ENCODE peak calls at places on chromosomes 11 and 22, in nine cellular contexts. H is choroid plexus epithelial cell, X is fibroblast of mammary gland, L is AG09309, D is BJ, J is fibroblast of the aortic adventitia, P is upper lobe of left lung, O is prostate gland, N is neural progenitor cell. R is an unnamed sample.

GRCh38 chr11:16772141-16772512 is 33.7 kb downstream of the C11orf58 start:
- DNase-seq in H (no peak), X (no peak), L (no peak), D (no peak), J (no peak), P (no peak), O (no peak), N (no peak), R (no peak)

GRCh38 chr22:28981818-28982499 is 79.7 kb downstream of the C22orf31 start:
- DNase-seq in H (no peak), X (no peak), L (no peak), D (no peak), J (no peak), P (no peak), O (no peak), N (no peak), R (no peak)

GRCh38 chr22:37381489-37381888 is 45.8 kb downstream of the ELFN2 start:
- DNase-seq in H (peak), X (peak), L (no peak), D (no peak), J (no peak), P (no peak), O (no peak), N (no peak), R (peak)

GRCh38 chr11:110711776-110712642 is at the start of gene ARHGAP20:
- DNase-seq in H (peak), X (peak), L (no peak), D (no peak), J (peak), P (peak), O (peak), N (peak), R (no peak)

GRCh38 chr22:44304354-44304753 is 8.4 kb downstream of the SHISAL1 start:
- DNase-seq in H (no peak), X (peak), L (peak), D (peak), J (peak), P (no peak), O (no peak), N (peak), R (peak)

GRCh38 chr11:13062115-13062514 is 53.0 kb downstream of the RASSF10 start:
- DNase-seq in H (no peak), X (no peak), L (no peak), D (no peak), J (no peak), P (no peak), O (no peak), N (no peak), R (no peak)

GRCh38 chr22:18091916-18092526 is 14.2 kb downstream of the PEX26 start:
- DNase-seq in H (no peak), X (peak), L (no peak), D (no peak), J (peak), P (no peak), O (peak), N (no peak), R (no peak)

GRCh38 chr11:66189031-66189745 is 79.3 kb upstream of the RAB1B start:
- DNase-seq in H (peak), X (no peak), L (no peak), D (no peak), J (peak), P (no peak), O (peak), N (no peak), R (no peak)

GRCh38 chr11:8267831-8268529 is 4.3 kb upstream of the LMO1 start:
- DNase-seq in H (no peak), X (no peak), L (no peak), D (no peak), J (no peak), P (peak), O (no peak), N (peak), R (no peak)

GRCh38 chr11:111421251-111421650 is 42.2 kb upstream of the POU2AF1 start:
- DNase-seq in H (no peak), X (no peak), L (no peak), D (no peak), J (no peak), P (no peak), O (no peak), N (no peak), R (no peak)

GRCh38 chr11:130217133-130217631 is 57.6 kb downstream of the ST14 start:
- DNase-seq in H (no peak), X (no peak), L (no peak), D (no peak), J (no peak), P (no peak), O (no peak), N (no peak), R (no peak)

GRCh38 chr11:86663741-86664140 is 8.7 kb downstream of the ME3 start:
- DNase-seq in H (no peak), X (no peak), L (no peak), D (no peak), J (no peak), P (no peak), O (no peak), N (no peak), R (no peak)

DNA sequence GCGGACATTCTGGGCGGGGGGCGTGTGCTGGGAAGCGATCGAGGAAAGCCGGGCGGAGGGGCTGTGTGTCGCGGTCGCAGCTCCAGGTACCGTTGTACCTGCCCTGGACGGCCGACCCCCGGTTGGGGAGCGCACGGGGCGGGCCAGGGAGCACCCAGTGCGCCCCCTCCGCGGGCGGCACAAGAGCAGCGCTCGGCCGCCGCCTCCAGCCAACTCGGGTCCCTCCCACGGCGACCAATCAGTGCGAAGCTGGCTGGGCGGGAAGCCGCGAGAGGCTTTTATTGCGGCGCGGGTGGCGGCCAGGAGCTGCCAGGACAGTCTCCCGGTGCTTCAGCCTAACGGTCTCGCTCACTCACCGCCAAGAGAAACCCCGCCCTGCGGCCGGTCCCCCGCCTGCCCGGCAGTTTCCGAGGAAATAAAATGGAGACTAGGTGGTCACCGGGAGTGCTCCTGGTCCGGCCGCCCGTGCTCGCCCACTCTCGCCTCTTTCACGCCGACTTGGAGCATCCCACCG is 1.7 kb downstream of the NCAM1 start:
- DNase-seq in H (no peak), X (no peak), L (no peak), D (no peak), J (no peak), P (no peak), O (peak), N (peak), R (no peak)
- H3K4me3 ChIP-seq in H (peak), X (peak), L (peak), D (peak), J (peak), P (no peak), O (peak), N (peak), R (peak)

GRCh38 chr11:4087551-4087950 is 7.0 kb upstream of the RRM1 start:
- DNase-seq in H (peak), X (no peak), L (no peak), D (no peak), J (no peak), P (no peak), O (no peak), N (no peak), R (no peak)
- TF ChIP-seq CTCF in H (peak), X (peak), L (peak), D (peak), J (peak), P (no peak), O (no peak), N (peak), R (no peak)

GRCh38 chr11:68039526-68040086 is 781 bp downstream of the TCIRG1 start:
- DNase-seq in H (no peak), X (no peak), L (no peak), D (no peak), J (no peak), P (peak), O (no peak), N (no peak), R (no peak)

GRCh38 chr11:68041617-68042218 is 2.9 kb downstream of the TCIRG1 start:
- DNase-seq in H (no peak), X (no peak), L (no peak), D (no peak), J (no peak), P (no peak), O (no peak), N (no peak), R (no peak)

GRCh38 chr11:68042219-68043028 is 3.6 kb downstream of the TCIRG1 start:
- DNase-seq in H (no peak), X (no peak), L (no peak), D (no peak), J (no peak), P (no peak), O (no peak), N (no peak), R (no peak)

GRCh38 chr11:68040121-68040956 is 1.5 kb downstream of the TCIRG1 start:
- DNase-seq in H (peak), X (peak), L (no peak), D (no peak), J (peak), P (peak), O (peak), N (peak), R (no peak)

DNA sequence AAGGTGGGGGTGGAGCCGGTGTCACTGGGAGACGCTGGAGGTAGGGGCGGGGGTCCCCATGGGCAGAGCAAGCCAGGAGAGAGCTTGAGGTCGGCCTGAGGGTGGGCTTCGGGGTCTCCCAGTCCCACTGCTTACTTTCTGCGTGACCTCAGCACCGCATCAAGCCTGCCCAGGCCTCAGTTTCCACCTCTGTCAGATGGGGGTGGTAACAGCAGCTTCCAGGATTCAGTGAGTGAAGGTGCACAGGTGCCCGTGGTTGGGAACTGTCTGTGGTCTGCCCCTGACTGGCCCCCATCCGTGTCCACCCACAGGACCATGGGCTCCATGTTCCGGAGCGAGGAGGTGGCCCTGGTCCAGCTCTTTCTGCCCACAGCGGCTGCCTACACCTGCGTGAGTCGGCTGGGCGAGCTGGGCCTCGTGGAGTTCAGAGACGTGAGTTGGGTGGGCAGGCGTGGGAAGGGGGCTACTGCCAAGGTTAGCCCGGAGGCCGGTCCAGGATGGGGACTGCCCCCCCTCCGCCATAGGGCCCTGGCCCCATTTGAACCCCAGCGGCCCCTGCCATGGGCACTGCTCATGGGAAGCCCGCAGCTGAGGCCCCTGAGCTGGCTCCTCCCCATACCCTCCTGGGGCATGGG is 2.2 kb downstream of the TCIRG1 start:
- DNase-seq in H (no peak), X (no peak), L (no peak), D (no peak), J (no peak), P (no peak), O (no peak), N (no peak), R (no peak)
- H3K4me3 ChIP-seq in H (peak), X (peak), L (peak), D (peak), J (peak), P (peak), O (peak), N (no peak), R (no peak)

GRCh38 chr22:39212721-39213376 is 31.9 kb downstream of the PDGFB start:
- DNase-seq in H (peak), X (peak), L (no peak), D (no peak), J (peak), P (peak), O (no peak), N (peak), R (no peak)

GRCh38 chr22:39206491-39206890 is 38.3 kb downstream of the PDGFB start:
- DNase-seq in H (no peak), X (no peak), L (no peak), D (no peak), J (no peak), P (no peak), O (no peak), N (no peak), R (no peak)

GRCh38 chr22:39208013-39208680 is 36.6 kb downstream of the PDGFB start:
- DNase-seq in H (no peak), X (no peak), L (no peak), D (no peak), J (no peak), P (peak), O (no peak), N (no peak), R (no peak)

GRCh38 chr22:39207141-39208012 is 37.4 kb downstream of the PDGFB start:
- DNase-seq in H (peak), X (no peak), L (no peak), D (no peak), J (no peak), P (no peak), O (no peak), N (no peak), R (no peak)

DNA sequence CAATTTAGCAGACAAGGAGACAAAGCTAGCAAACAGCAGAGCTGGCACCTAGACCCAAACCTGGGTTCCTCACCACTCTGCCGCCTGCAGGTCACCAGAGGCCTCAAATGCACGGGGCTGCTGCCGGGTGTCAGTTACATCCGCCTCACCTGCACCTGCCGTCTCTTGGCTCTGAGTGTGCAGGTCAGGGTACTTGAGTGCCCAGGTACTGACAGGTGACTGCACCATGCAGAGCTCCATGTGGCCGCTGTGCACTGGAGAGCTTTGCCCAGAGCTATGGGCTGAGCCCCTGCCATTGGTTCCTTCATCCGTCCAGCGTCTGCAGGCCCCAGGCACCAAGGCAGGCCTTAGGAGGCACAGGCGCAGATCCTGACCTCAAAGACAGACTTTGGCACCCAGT is 35.0 kb downstream of the PDGFB start:
- DNase-seq in H (no peak), X (no peak), L (no peak), D (no peak), J (no peak), P (peak), O (no peak), N (no peak), R (no peak)
- TF ChIP-seq CTCF in H (no peak), X (no peak), L (no peak), D (no peak), J (no peak), P (no peak), O (no peak), N (no peak), R (no peak)

DNA sequence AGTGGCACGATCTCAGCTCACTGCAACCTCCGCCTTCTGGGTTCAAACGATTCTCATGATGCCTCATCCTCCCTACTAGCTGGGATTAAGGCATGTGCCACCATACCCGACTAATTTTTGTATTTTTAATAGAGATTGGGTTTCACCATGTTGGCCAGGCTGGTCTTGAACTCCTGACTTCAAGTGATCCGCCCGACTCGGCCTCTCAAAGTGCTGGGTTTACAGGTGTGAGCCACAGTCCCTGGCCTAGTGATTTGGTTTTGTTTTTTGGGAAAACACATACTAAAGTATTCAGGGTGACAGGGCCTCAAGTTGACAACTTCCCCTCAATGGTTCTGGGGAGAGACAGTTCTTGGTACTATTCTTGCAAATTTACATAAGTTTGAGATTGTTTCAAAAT is 22.1 kb downstream of the TNRC6B start:
- DNase-seq in H (no peak), X (no peak), L (no peak), D (no peak), J (no peak), P (no peak), O (no peak), N (no peak), R (no peak)
- H3K4me3 ChIP-seq in H (no peak), X (no peak), L (no peak), D (no peak), J (no peak), P (no peak), O (no peak), N (no peak), R (no peak)